ENCODE peak calls at places on chromosomes 6 and 20, in nine cellular contexts. X, Y, H, R, L, J, M, E and I are unnamed samples.

GRCh38 chr6:93678841-93679454 is 259.6 kb upstream of the EPHA7 start:
- DNase-seq in X (no peak), Y (no peak), H (no peak), R (no peak), L (peak; percentile 34), J (no peak), M (no peak), E (no peak), I (no peak)

GRCh38 chr6:43478008-43478372 is 620 bp downstream of the TJAP1 start:
- DNase-seq in X (no peak), Y (no peak), H (no peak), R (no peak), L (no peak), J (no peak), M (no peak), E (no peak), I (no peak)

GRCh38 chr6:15561447-15562199 is 101.2 kb downstream of the DTNBP1 start:
- DNase-seq in X (no peak), Y (no peak), H (no peak), R (no peak), L (peak; percentile 29), J (no peak), M (no peak), E (no peak), I (no peak)

GRCh38 chr6:166559211-166559610 is 27.3 kb downstream of the RAMACL start:
- DNase-seq in X (no peak), Y (no peak), H (no peak), R (no peak), L (peak; percentile 30), J (no peak), M (no peak), E (no peak), I (peak; percentile 54)

GRCh38 chr6:135938588-135939215 is 87.2 kb downstream of the PDE7B start:
- DNase-seq in X (no peak), Y (no peak), H (peak; percentile 67), R (peak; percentile 62), L (peak; percentile 64), J (peak; percentile 36), M (no peak), E (peak; percentile 43), I (no peak)

GRCh38 chr6:52326540-52327364 is 35.2 kb upstream of the PAQR8 start:
- DNase-seq in X (no peak), Y (no peak), H (no peak), R (no peak), L (no peak), J (no peak), M (no peak), E (no peak), I (peak; percentile 56)

GRCh38 chr20:5001174-5002076 is at the start of gene SLC23A2:
- DNase-seq in X (no peak), Y (peak; percentile 79), H (no peak), R (no peak), L (no peak), J (peak; percentile 35), M (no peak), E (no peak), I (no peak)

GRCh38 chr20:33305591-33306057 is 22.6 kb downstream of the BPIFB1 start:
- DNase-seq in X (no peak), Y (no peak), H (peak; percentile 2), R (peak; percentile 39), L (peak; percentile 6), J (no peak), M (no peak), E (no peak), I (no peak)

GRCh38 chr6:158496700-158497099 is 63.2 kb upstream of the TMEM181 start:
- DNase-seq in X (no peak), Y (no peak), H (no peak), R (no peak), L (no peak), J (no peak), M (no peak), E (no peak), I (no peak)

GRCh38 chr20:23566199-23566932 is 1.9 kb downstream of the CST9L start:
- DNase-seq in X (no peak), Y (no peak), H (no peak), R (no peak), L (no peak), J (no peak), M (no peak), E (no peak), I (no peak)

DNA sequence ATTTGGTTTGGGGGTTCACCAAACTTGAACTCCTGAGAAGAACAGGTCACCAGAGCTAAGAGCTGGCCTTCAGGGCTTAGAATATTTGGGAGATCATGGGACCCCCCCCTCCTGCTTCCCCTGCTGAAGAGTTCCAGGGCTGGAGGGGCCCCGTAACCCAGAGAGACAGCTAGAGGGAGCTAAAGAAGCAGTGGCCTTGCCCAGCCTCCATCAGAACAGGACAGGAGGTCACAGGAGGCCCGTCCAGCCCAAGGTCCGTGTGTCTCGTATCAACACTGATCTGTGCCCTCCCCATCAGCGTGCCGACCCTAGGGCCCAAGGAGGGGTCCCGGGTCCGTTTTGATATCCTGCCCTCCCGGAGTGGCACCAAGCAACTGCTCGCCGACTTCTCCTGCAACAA is 40.6 kb upstream of the TGM6 start:
- DNase-seq in X (no peak), Y (no peak), H (no peak), R (no peak), L (no peak), J (no peak), M (no peak), E (no peak), I (no peak)
- TF ChIP-seq CTCF in X (no peak), Y (no peak), H (no peak), R (no peak), L (no peak), J (no peak), M (no peak), E (no peak), I (no peak)

GRCh38 chr6:62391358-62391757 is 105.3 kb upstream of the KHDRBS2 start:
- DNase-seq in X (no peak), Y (no peak), H (no peak), R (no peak), L (no peak), J (no peak), M (no peak), E (no peak), I (no peak)

GRCh38 chr6:62390413-62390812 is 104.4 kb upstream of the KHDRBS2 start:
- DNase-seq in X (no peak), Y (no peak), H (no peak), R (no peak), L (no peak), J (no peak), M (no peak), E (no peak), I (no peak)

GRCh38 chr6:62392289-62392688 is 106.3 kb upstream of the KHDRBS2 start:
- DNase-seq in X (no peak), Y (no peak), H (no peak), R (no peak), L (no peak), J (no peak), M (no peak), E (no peak), I (no peak)

GRCh38 chr6:62393608-62394007 is 107.6 kb upstream of the KHDRBS2 start:
- DNase-seq in X (no peak), Y (no peak), H (no peak), R (no peak), L (no peak), J (no peak), M (no peak), E (no peak), I (no peak)
- H3K4me3 ChIP-seq in X (no peak overlapping the region), Y (no peak overlapping the region), H (no peak overlapping the region), R (no peak overlapping the region), L (no peak overlapping the region), J (no peak overlapping the region), M (no peak overlapping the region), E (no peak overlapping the region), I (no peak overlapping the region)

GRCh38 chr6:128144320-128144719 is 243.5 kb upstream of the THEMIS start:
- DNase-seq in X (no peak), Y (no peak), H (no peak), R (no peak), L (no peak), J (no peak), M (no peak), E (no peak), I (no peak)
- TF ChIP-seq CTCF in X (no peak), Y (no peak), H (no peak), R (no peak), L (no peak), J (no peak), M (no peak), E (no peak), I (no peak)

DNA sequence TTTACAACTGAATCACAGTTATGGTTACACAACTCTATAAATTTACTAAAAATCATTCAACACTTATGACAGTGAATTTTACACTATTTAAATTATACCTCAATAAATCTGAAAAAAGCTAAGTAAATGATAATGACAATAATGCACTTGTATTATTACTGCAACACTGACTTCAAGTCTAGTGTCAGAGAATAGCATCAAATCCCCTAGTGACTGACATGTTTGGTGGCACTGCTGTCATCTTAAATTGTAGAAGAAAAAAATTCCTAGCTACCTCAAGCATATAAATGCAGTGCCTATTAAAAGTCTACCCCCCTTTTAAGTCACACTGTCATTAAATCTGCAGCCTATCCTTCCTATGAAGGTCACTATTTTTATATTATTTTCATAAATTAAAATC is 189.4 kb upstream of the RUNX2 start:
- DNase-seq in X (no peak), Y (no peak), H (no peak), R (no peak), L (no peak), J (no peak), M (no peak), E (no peak), I (no peak)
- H3K4me3 ChIP-seq in X (no peak overlapping the region), Y (no peak overlapping the region), H (no peak overlapping the region), R (no peak overlapping the region), L (no peak overlapping the region), J (no peak overlapping the region), M (no peak overlapping the region), E (no peak overlapping the region), I (no peak overlapping the region)

DNA sequence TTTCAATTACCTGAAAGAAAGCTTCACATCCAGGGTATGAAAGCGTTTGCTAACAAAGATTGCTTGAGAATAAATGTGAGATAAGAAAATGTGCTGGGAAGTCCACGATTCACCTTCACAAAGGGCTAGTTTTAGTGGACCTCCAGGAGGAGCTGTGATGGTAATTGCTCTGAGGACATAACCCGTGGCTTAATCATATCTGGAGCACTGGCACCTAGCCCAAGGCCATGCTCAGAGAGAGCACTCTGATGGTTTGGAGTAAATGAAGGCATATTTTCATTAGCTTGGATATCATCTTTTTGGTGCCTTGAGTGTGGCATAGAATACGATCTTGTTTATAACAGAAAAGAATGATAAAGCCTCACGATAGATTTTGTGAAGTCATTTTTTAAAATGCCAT is 46.9 kb upstream of the BACH2 start:
- DNase-seq in X (no peak), Y (no peak), H (peak; percentile 33), R (peak; percentile 16), L (peak; percentile 23), J (peak; percentile 9), M (no peak), E (peak; percentile 53), I (no peak)
- TF ChIP-seq CTCF in X (no peak), Y (no peak), H (peak; percentile 32), R (no peak), L (no peak), J (no peak), M (no peak), E (peak; percentile 23), I (peak; percentile 48)

GRCh38 chr6:31366693-31367470 is 9.9 kb upstream of the HLA-B start:
- DNase-seq in X (peak; percentile 75), Y (peak; percentile 95), H (peak; percentile 72), R (peak; percentile 77), L (peak; percentile 93), J (peak; percentile 82), M (peak; percentile 93), E (peak; percentile 86), I (peak; percentile 42)
- H3K4me3 ChIP-seq in X (no peak overlapping the region), Y (peak overlapping the region; percentile 44), H (no peak overlapping the region), R (peak overlapping the region; percentile 33), L (no peak overlapping the region), J (peak overlapping the region; percentile 39), M (peak overlapping the region; percentile 60), E (no peak overlapping the region), I (peak overlapping the region; percentile 48)

GRCh38 chr6:10465633-10466499 is 51.0 kb upstream of the TFAP2A start:
- DNase-seq in X (no peak), Y (no peak), H (peak; percentile 56), R (peak; percentile 10), L (peak; percentile 45), J (no peak), M (no peak), E (peak; percentile 28), I (no peak)
- TF ChIP-seq CTCF in X (no peak), Y (peak; percentile 38), H (peak; percentile 72), R (peak; percentile 49), L (peak; percentile 45), J (no peak), M (no peak), E (peak; percentile 41), I (peak; percentile 69)